ENCODE peak calls at places on chromosomes 12 and 14, in ten cellular contexts. One of them, this sample, is unnamed.

GRCh38 chr12:104340917-104341611 is 37.5 kb downstream of the EID3 start:
- DNase-seq in mesothelial cell of epicardium: no peak
- DNase-seq in bronchial epithelial cell: no peak
- DNase-seq in tibial artery: no peak
- DNase-seq in psoas muscle: no peak
- DNase-seq in endodermal cell: peak; percentile 45
- DNase-seq in CD4-positive, alpha-beta T cell: no peak
- DNase-seq in GM06990: no peak
- DNase-seq in WTC11: no peak
- DNase-seq in stomach: no peak
- DNase-seq in this sample: no peak

GRCh38 chr12:13530966-13531365 is 334.4 kb downstream of the EMP1 start:
- DNase-seq in mesothelial cell of epicardium: no peak
- DNase-seq in GM06990: no peak
- DNase-seq in stomach: no peak
- DNase-seq in bronchial epithelial cell: no peak
- DNase-seq in endodermal cell: no peak
- DNase-seq in tibial artery: no peak
- DNase-seq in psoas muscle: no peak
- DNase-seq in CD4-positive, alpha-beta T cell: no peak
- DNase-seq in WTC11: no peak
- DNase-seq in this sample: no peak

GRCh38 chr14:79896009-79896408 is 315.3 kb downstream of the DIO2 start:
- DNase-seq in endodermal cell: no peak
- DNase-seq in psoas muscle: no peak
- DNase-seq in stomach: no peak
- DNase-seq in bronchial epithelial cell: no peak
- DNase-seq in tibial artery: no peak
- DNase-seq in GM06990: no peak
- DNase-seq in WTC11: no peak
- DNase-seq in mesothelial cell of epicardium: no peak
- DNase-seq in CD4-positive, alpha-beta T cell: no peak
- DNase-seq in this sample: no peak

GRCh38 chr14:100776681-100777365 is 49.1 kb upstream of the MEG3 start:
- DNase-seq in tibial artery: peak; percentile 42
- DNase-seq in stomach: peak; percentile 14
- DNase-seq in bronchial epithelial cell: no peak
- DNase-seq in endodermal cell: no peak
- DNase-seq in GM06990: no peak
- DNase-seq in mesothelial cell of epicardium: no peak
- DNase-seq in WTC11: no peak
- DNase-seq in psoas muscle: no peak
- DNase-seq in CD4-positive, alpha-beta T cell: no peak
- DNase-seq in this sample: no peak

GRCh38 chr14:71063351-71063750 is 156.1 kb downstream of the PCNX1 start:
- DNase-seq in bronchial epithelial cell: peak; percentile 13
- DNase-seq in tibial artery: no peak
- DNase-seq in GM06990: no peak
- DNase-seq in psoas muscle: no peak
- DNase-seq in CD4-positive, alpha-beta T cell: no peak
- DNase-seq in endodermal cell: no peak
- DNase-seq in stomach: no peak
- DNase-seq in mesothelial cell of epicardium: no peak
- DNase-seq in WTC11: no peak
- DNase-seq in this sample: no peak

GRCh38 chr14:77071938-77072388 is 26.1 kb upstream of the CIPC start:
- DNase-seq in endodermal cell: peak; percentile 63
- DNase-seq in stomach: no peak
- DNase-seq in psoas muscle: no peak
- DNase-seq in tibial artery: no peak
- DNase-seq in bronchial epithelial cell: peak; percentile 94
- DNase-seq in WTC11: no peak
- DNase-seq in CD4-positive, alpha-beta T cell: no peak
- DNase-seq in GM06990: no peak
- DNase-seq in mesothelial cell of epicardium: no peak
- DNase-seq in this sample: no peak

GRCh38 chr12:96233941-96234461 is 39.8 kb downstream of the ELK3 start:
- DNase-seq in GM06990: no peak
- DNase-seq in stomach: peak; percentile 55
- DNase-seq in bronchial epithelial cell: no peak
- DNase-seq in tibial artery: peak; percentile 98
- DNase-seq in WTC11: no peak
- DNase-seq in mesothelial cell of epicardium: no peak
- DNase-seq in endodermal cell: peak; percentile 49
- DNase-seq in CD4-positive, alpha-beta T cell: no peak
- DNase-seq in psoas muscle: peak; percentile 95
- DNase-seq in this sample: no peak

GRCh38 chr12:95083471-95083870 is 10.1 kb upstream of the NR2C1 start:
- DNase-seq in stomach: no peak
- DNase-seq in endodermal cell: no peak
- DNase-seq in bronchial epithelial cell: no peak
- DNase-seq in tibial artery: no peak
- DNase-seq in GM06990: no peak
- DNase-seq in psoas muscle: no peak
- DNase-seq in mesothelial cell of epicardium: no peak
- DNase-seq in WTC11: no peak
- DNase-seq in CD4-positive, alpha-beta T cell: no peak
- DNase-seq in this sample: no peak

GRCh38 chr14:65334765-65335411 is 77.6 kb upstream of the FUT8 start:
- DNase-seq in endodermal cell: peak; percentile 71
- DNase-seq in tibial artery: no peak
- DNase-seq in CD4-positive, alpha-beta T cell: no peak
- DNase-seq in stomach: peak; percentile 42
- DNase-seq in psoas muscle: no peak
- DNase-seq in WTC11: peak; percentile 22
- DNase-seq in mesothelial cell of epicardium: no peak
- DNase-seq in bronchial epithelial cell: peak; percentile 37
- DNase-seq in GM06990: no peak
- DNase-seq in this sample: no peak

GRCh38 chr14:96576937-96577336 is 74.8 kb downstream of the PAPOLA start:
- DNase-seq in bronchial epithelial cell: no peak
- DNase-seq in endodermal cell: no peak
- DNase-seq in CD4-positive, alpha-beta T cell: no peak
- DNase-seq in psoas muscle: no peak
- DNase-seq in GM06990: no peak
- DNase-seq in tibial artery: no peak
- DNase-seq in WTC11: no peak
- DNase-seq in mesothelial cell of epicardium: no peak
- DNase-seq in stomach: no peak
- DNase-seq in this sample: no peak

GRCh38 chr14:74980746-74981661 is 21.7 kb upstream of the EIF2B2 start:
- DNase-seq in psoas muscle: peak; percentile 86
- DNase-seq in tibial artery: peak; percentile 97
- DNase-seq in mesothelial cell of epicardium: no peak
- DNase-seq in CD4-positive, alpha-beta T cell: no peak
- DNase-seq in bronchial epithelial cell: no peak
- DNase-seq in WTC11: peak; percentile 55
- DNase-seq in endodermal cell: peak; percentile 90
- DNase-seq in stomach: no peak
- DNase-seq in GM06990: no peak
- DNase-seq in this sample: peak; percentile 73

GRCh38 chr12:102948941-102949352 is 8.5 kb upstream of the ASCL1 start:
- DNase-seq in endodermal cell: peak; percentile 95
- DNase-seq in stomach: peak; percentile 63
- DNase-seq in GM06990: no peak
- DNase-seq in tibial artery: no peak
- DNase-seq in WTC11: peak; percentile 81
- DNase-seq in CD4-positive, alpha-beta T cell: no peak
- DNase-seq in psoas muscle: no peak
- DNase-seq in mesothelial cell of epicardium: peak; percentile 82
- DNase-seq in bronchial epithelial cell: peak; percentile 40
- DNase-seq in this sample: peak; percentile 85
- TF ChIP-seq CTCF in endodermal cell: peak; percentile 96
- TF ChIP-seq CTCF in stomach: peak; percentile 73
- TF ChIP-seq CTCF in GM06990: peak; percentile 95
- TF ChIP-seq CTCF in tibial artery: peak; percentile 48
- TF ChIP-seq CTCF in WTC11: peak; percentile 96
- TF ChIP-seq CTCF in CD4-positive, alpha-beta T cell: peak; percentile 84
- TF ChIP-seq CTCF in psoas muscle: peak; percentile 59
- TF ChIP-seq CTCF in mesothelial cell of epicardium: peak; percentile 100
- TF ChIP-seq CTCF in bronchial epithelial cell: peak; percentile 84
- TF ChIP-seq CTCF in this sample: peak; percentile 92

GRCh38 chr12:100959481-100959880 is 164.9 kb downstream of the ANO4 start:
- DNase-seq in bronchial epithelial cell: peak; percentile 45
- DNase-seq in stomach: no peak
- DNase-seq in endodermal cell: no peak
- DNase-seq in mesothelial cell of epicardium: no peak
- DNase-seq in tibial artery: no peak
- DNase-seq in WTC11: no peak
- DNase-seq in CD4-positive, alpha-beta T cell: no peak
- DNase-seq in GM06990: no peak
- DNase-seq in psoas muscle: no peak
- DNase-seq in this sample: no peak

GRCh38 chr12:100954118-100954517 is 159.5 kb downstream of the ANO4 start:
- DNase-seq in WTC11: no peak
- DNase-seq in stomach: no peak
- DNase-seq in tibial artery: no peak
- DNase-seq in bronchial epithelial cell: no peak
- DNase-seq in psoas muscle: no peak
- DNase-seq in CD4-positive, alpha-beta T cell: no peak
- DNase-seq in mesothelial cell of epicardium: no peak
- DNase-seq in GM06990: no peak
- DNase-seq in endodermal cell: peak; percentile 58
- DNase-seq in this sample: no peak

GRCh38 chr12:100953677-100954076 is 159.1 kb downstream of the ANO4 start:
- DNase-seq in bronchial epithelial cell: no peak
- DNase-seq in endodermal cell: peak; percentile 64
- DNase-seq in tibial artery: no peak
- DNase-seq in WTC11: no peak
- DNase-seq in CD4-positive, alpha-beta T cell: no peak
- DNase-seq in mesothelial cell of epicardium: no peak
- DNase-seq in psoas muscle: no peak
- DNase-seq in GM06990: no peak
- DNase-seq in stomach: no peak
- DNase-seq in this sample: no peak

GRCh38 chr12:100955139-100955538 is 160.6 kb downstream of the ANO4 start:
- DNase-seq in stomach: no peak
- DNase-seq in endodermal cell: peak; percentile 91
- DNase-seq in bronchial epithelial cell: peak; percentile 21
- DNase-seq in WTC11: peak; percentile 21
- DNase-seq in tibial artery: no peak
- DNase-seq in GM06990: no peak
- DNase-seq in mesothelial cell of epicardium: peak; percentile 48
- DNase-seq in psoas muscle: no peak
- DNase-seq in CD4-positive, alpha-beta T cell: no peak
- DNase-seq in this sample: peak; percentile 4

DNA sequence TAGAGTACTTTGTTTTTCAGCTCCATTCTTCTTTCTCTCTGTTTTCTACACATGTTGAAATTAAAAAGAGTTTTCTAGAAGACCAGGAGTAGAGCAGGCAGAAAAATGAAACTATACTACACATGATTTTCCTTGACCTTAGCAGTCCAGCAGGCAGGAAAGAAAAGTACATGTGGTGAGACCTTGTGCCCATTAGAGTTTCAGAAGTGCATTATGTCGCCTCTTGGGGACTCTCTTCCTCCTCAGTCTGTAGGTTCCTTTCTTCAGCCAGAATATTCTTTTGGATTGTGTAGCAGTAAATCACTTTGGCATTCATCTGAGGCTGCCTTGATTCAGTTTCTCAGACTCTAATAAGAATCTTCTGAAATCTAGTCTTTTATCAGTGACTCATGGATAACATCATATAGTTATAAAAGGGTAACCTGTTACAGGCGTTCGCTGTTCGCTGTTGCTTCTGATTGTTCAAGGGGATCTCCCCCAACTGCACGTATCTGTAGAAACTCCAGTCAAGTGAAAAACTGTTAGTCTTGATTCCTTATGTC is 161.8 kb downstream of the ANO4 start:
- DNase-seq in endodermal cell: no peak
- DNase-seq in psoas muscle: no peak
- DNase-seq in mesothelial cell of epicardium: no peak
- DNase-seq in bronchial epithelial cell: no peak
- DNase-seq in GM06990: no peak
- DNase-seq in WTC11: no peak
- DNase-seq in tibial artery: no peak
- DNase-seq in CD4-positive, alpha-beta T cell: no peak
- DNase-seq in stomach: no peak
- DNase-seq in this sample: no peak
- TF ChIP-seq CTCF in endodermal cell: no peak
- TF ChIP-seq CTCF in psoas muscle: no peak
- TF ChIP-seq CTCF in mesothelial cell of epicardium: no peak
- TF ChIP-seq CTCF in bronchial epithelial cell: no peak
- TF ChIP-seq CTCF in GM06990: no peak
- TF ChIP-seq CTCF in WTC11: no peak
- TF ChIP-seq CTCF in tibial artery: no peak
- TF ChIP-seq CTCF in CD4-positive, alpha-beta T cell: no peak
- TF ChIP-seq CTCF in stomach: no peak
- TF ChIP-seq CTCF in this sample: no peak

GRCh38 chr14:61994589-61994988 is 232.4 kb downstream of the SNAPC1 start:
- DNase-seq in mesothelial cell of epicardium: no peak
- DNase-seq in GM06990: no peak
- DNase-seq in tibial artery: no peak
- DNase-seq in psoas muscle: no peak
- DNase-seq in CD4-positive, alpha-beta T cell: no peak
- DNase-seq in endodermal cell: no peak
- DNase-seq in WTC11: no peak
- DNase-seq in bronchial epithelial cell: no peak
- DNase-seq in stomach: no peak
- DNase-seq in this sample: no peak
- TF ChIP-seq CTCF in mesothelial cell of epicardium: no peak
- TF ChIP-seq CTCF in GM06990: no peak
- TF ChIP-seq CTCF in tibial artery: no peak
- TF ChIP-seq CTCF in psoas muscle: no peak
- TF ChIP-seq CTCF in CD4-positive, alpha-beta T cell: no peak
- TF ChIP-seq CTCF in endodermal cell: no peak
- TF ChIP-seq CTCF in WTC11: no peak
- TF ChIP-seq CTCF in bronchial epithelial cell: no peak
- TF ChIP-seq CTCF in stomach: no peak
- TF ChIP-seq CTCF in this sample: no peak

DNA sequence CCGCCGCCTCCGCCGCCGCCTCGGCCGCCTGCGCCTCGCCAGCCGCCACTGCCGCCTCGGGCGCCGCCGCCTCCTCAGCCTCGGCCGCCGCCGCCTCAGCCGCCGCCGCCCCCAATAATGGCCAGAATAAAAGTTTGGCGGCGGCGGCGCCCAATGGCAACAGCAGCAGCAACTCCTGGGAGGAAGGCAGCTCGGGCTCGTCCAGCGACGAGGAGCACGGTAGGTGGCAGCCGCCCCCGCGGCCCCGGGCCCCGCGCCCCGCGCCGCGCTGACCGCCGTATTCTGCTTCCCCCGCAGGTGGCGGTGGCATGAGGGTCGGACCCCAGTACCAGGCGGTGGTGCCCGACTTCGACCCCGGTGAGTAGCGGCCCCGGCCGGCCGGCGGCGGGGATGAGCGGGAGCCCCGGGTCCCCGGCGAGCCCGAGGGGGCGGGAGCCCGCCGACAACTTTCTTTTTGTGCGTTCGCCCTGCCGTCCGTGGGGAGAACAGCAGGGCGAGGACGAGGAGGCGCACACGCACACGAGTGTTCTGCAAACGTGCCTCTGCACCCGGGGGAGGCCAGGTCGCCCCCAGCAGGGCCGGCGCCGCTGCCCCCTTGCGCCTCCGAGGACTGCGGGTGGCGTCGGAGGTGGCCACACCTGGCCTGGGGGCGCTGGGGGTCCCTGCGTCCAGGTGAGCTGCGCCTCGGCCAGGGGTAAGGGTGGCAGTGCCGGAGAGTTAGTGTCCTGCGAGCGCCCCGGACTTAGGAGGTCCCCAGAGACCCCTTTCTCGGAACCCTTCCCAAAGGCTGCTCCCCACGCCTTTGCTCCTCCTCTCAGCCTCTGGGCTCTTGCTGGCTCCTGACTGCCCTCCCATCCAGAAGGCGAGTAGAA is 756 bp downstream of the RCOR1 start:
- DNase-seq in CD4-positive, alpha-beta T cell: peak; percentile 47
- DNase-seq in GM06990: peak; percentile 69
- DNase-seq in mesothelial cell of epicardium: peak; percentile 68
- DNase-seq in bronchial epithelial cell: no peak
- DNase-seq in endodermal cell: peak; percentile 74
- DNase-seq in tibial artery: peak; percentile 71
- DNase-seq in stomach: peak; percentile 50
- DNase-seq in WTC11: peak; percentile 46
- DNase-seq in psoas muscle: peak; percentile 78
- DNase-seq in this sample: peak; percentile 67
- TF ChIP-seq CTCF in CD4-positive, alpha-beta T cell: peak; percentile 56
- TF ChIP-seq CTCF in GM06990: no peak
- TF ChIP-seq CTCF in mesothelial cell of epicardium: peak; percentile 60
- TF ChIP-seq CTCF in bronchial epithelial cell: peak; percentile 40
- TF ChIP-seq CTCF in endodermal cell: peak; percentile 67
- TF ChIP-seq CTCF in tibial artery: peak; percentile 33
- TF ChIP-seq CTCF in stomach: peak; percentile 23
- TF ChIP-seq CTCF in WTC11: no peak
- TF ChIP-seq CTCF in psoas muscle: peak; percentile 50
- TF ChIP-seq CTCF in this sample: peak; percentile 30